ENCODE peak calls at places on chromosomes 7 and 10, in four cellular contexts. D, Y, Q and C are unnamed samples.

GRCh38 chr7:151366872-151367207 is 25.2 kb downstream of the NUB1 start:
- DNase-seq in Q (peak; percentile 50), Y (peak; percentile 85), D (no peak), C (peak; percentile 60)

GRCh38 chr10:7199152-7199760 is 211.6 kb downstream of the SFMBT2 start:
- DNase-seq in Q (peak; percentile 42), Y (peak; percentile 5), D (no peak), C (no peak)

GRCh38 chr7:75928600-75928939 is 13.6 kb downstream of the POR start:
- DNase-seq in D (no peak), Y (no peak), Q (no peak), C (no peak)

GRCh38 chr10:6840093-6840763 is 260.2 kb upstream of the PRKCQ start:
- DNase-seq in Y (peak; percentile 8), Q (peak; percentile 45), D (no peak), C (no peak)

GRCh38 chr10:62079885-62080559 is 178.5 kb downstream of the ARID5B start:
- DNase-seq in Y (no peak), Q (no peak), D (no peak), C (no peak)

GRCh38 chr7:81956520-81956919 is 186.7 kb upstream of the HGF start:
- DNase-seq in D (no peak), Q (peak; percentile 79), Y (peak; percentile 88), C (peak; percentile 53)

GRCh38 chr7:129958643-129959479 is 6.1 kb upstream of the UBE2H start:
- DNase-seq in D (peak; percentile 78), Q (peak; percentile 94), Y (peak; percentile 81), C (peak; percentile 89)

GRCh38 chr10:60422809-60423208 is 33.1 kb upstream of the ANK3 start:
- DNase-seq in D (no peak), Q (no peak), Y (no peak), C (no peak)

GRCh38 chr7:36604801-36605200 is 119.5 kb downstream of the AOAH start:
- DNase-seq in D (no peak), Q (peak; percentile 5), Y (no peak), C (no peak)

GRCh38 chr10:107166378-107166777 is 1.9 kb upstream of the SORCS1 start:
- DNase-seq in Y (no peak), Q (no peak), D (no peak), C (no peak)

GRCh38 chr10:74307061-74307651 is 156.1 kb downstream of the ADK start:
- DNase-seq in Y (no peak), Q (no peak), D (no peak), C (no peak)

GRCh38 chr10:83680470-83680891 is 458.8 kb upstream of the GHITM start:
- DNase-seq in Y (no peak), D (no peak), Q (no peak), C (no peak)

GRCh38 chr7:105600720-105601550 is 19.6 kb upstream of the EFCAB10 start:
- DNase-seq in D (no peak), Y (no peak), Q (no peak), C (no peak)

GRCh38 chr10:67602268-67602950 is 93.6 kb downstream of the CTNNA3 start:
- DNase-seq in Q (peak; percentile 25), D (peak; percentile 68), Y (peak; percentile 92), C (peak; percentile 93)

GRCh38 chr7:94882891-94883290 is 24.5 kb upstream of the PPP1R9A start:
- DNase-seq in Q (no peak), Y (no peak), D (no peak), C (no peak)

GRCh38 chr10:102400061-102400460 is 4.6 kb downstream of the NFKB2 start:
- DNase-seq in D (no peak), Q (no peak), Y (no peak), C (no peak)
- H3K4me3 ChIP-seq in D (no peak overlapping the region), Q (no peak overlapping the region), Y (no peak overlapping the region), C (no peak overlapping the region)

GRCh38 chr7:50714851-50715250 is 67.8 kb downstream of the GRB10 start:
- DNase-seq in Y (no peak), Q (no peak), D (no peak), C (no peak)
- H3K4me3 ChIP-seq in Y (no peak overlapping the region), Q (no peak overlapping the region), D (no peak overlapping the region), C (no peak overlapping the region)

GRCh38 chr7:1055084-1055450 is 10.7 kb downstream of the GPR146 start:
- DNase-seq in D (no peak), Q (no peak), Y (peak; percentile 78), C (no peak)
- H3K4me3 ChIP-seq in D (no peak overlapping the region), Q (no peak overlapping the region), Y (no peak overlapping the region), C (no peak overlapping the region)

GRCh38 chr7:69962077-69962855 is 364.0 kb downstream of the AUTS2 start:
- DNase-seq in Y (peak; percentile 37), D (no peak), Q (peak; percentile 21), C (no peak)
- H3K4me3 ChIP-seq in Y (no peak overlapping the region), D (no peak overlapping the region), Q (no peak overlapping the region), C (no peak overlapping the region)

DNA sequence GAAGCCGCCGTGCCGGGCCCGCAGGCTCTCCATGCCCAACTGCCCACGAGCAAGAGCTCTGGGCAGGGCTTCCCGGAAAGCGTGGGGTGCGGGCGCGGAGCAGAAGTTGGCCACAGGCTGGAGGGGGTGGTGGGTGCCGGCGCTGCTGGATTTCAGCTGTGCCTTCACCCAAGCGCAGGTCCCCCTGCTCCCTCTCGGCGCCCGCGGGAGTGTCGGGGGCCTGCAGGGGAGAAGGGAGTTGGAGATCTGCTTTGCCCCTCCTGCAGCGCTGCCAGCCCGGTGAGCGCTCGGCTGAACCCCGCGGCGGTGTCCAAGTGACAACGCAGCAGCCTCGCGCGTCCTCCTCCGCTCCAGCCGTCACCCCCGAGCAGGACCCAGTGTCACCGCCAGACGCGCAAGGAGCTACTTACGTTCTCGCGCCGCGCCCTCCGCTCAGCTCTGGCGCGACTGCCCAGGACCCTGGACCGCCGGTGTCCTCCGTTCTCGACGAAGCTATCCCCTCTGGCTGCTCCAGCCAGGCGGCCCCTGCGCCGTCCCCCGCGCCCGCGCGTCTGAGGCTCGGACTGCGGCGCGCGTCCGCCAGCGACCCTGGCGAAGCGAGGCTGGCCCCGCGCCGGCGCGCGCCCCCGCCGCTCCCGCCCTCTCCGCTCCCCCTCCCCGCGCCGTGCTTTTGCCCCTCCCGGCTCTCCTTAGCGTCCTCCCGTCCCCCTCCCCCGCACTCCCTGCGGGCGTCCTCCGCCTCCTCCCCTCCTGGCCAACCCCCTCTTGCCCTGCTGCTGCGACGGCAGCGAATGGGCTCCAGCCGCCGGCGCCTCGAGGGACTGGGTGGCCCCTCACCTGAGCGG is at the start of gene NRCAM:
- DNase-seq in Y (peak; percentile 87), D (no peak), Q (peak; percentile 39), C (no peak)
- H3K4me3 ChIP-seq in Y (peak within 1 kb of the TSS; percentile 34), D (peak within 1 kb of the TSS; percentile 26), Q (peak within 1 kb of the TSS; percentile 78), C (peak within 1 kb of the TSS; percentile 55)

DNA sequence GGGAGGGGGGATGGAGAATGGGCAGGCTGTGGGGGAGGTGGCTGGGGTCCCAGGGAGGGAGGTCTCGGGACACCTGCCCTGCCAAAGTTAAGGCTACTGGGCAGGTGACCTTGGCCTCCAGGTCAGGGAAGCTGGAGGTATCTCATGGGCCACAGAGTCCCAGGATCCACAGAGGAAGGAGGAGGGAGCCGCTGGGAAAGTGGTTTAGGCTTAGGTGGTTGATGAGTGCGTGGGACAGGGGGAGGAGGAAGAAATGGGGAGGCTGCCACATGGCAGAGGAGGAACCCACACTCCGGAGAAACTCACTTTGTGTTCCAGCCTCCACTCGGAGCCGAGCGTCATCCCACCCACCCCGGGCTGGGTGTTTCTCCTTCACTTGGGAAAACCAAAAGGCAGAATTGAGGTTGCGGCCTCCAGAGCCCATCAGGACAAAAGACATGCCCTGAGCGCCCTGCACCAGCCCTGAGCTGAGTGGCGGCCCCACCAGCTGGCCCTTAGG is 46.1 kb downstream of the ASB13 start:
- DNase-seq in Y (no peak), D (no peak), Q (no peak), C (no peak)
- H3K4me3 ChIP-seq in Y (no peak overlapping the region), D (no peak overlapping the region), Q (no peak overlapping the region), C (no peak overlapping the region)

GRCh38 chr10:1736180-1736971 is 949 bp downstream of the ADARB2 start:
- DNase-seq in Q (no peak), D (no peak), Y (no peak), C (no peak)
- H3K4me3 ChIP-seq in Q (no peak overlapping the region), D (no peak overlapping the region), Y (peak overlapping the region; percentile 36), C (no peak overlapping the region)